ENCODE peak calls at places on chromosomes 12 and 14, in eight cellular contexts. One of them, this sample, is unnamed.

GRCh38 chr14:76377675-76378074 is 1.7 kb downstream of the ESRRB start:
- DNase-seq in brain microvascular endothelial cell: no peak
- DNase-seq in GM23338: peak; percentile 30
- DNase-seq in epithelial cell of prostate: no peak
- DNase-seq in mesendoderm: no peak
- DNase-seq in astrocyte: no peak
- DNase-seq in sigmoid colon: no peak
- DNase-seq in tibial nerve: no peak
- DNase-seq in this sample: no peak

GRCh38 chr12:62726471-62726980 is 208.4 kb downstream of the PPM1H start:
- DNase-seq in brain microvascular endothelial cell: no peak
- DNase-seq in GM23338: no peak
- DNase-seq in epithelial cell of prostate: no peak
- DNase-seq in mesendoderm: no peak
- DNase-seq in astrocyte: no peak
- DNase-seq in sigmoid colon: no peak
- DNase-seq in tibial nerve: no peak
- DNase-seq in this sample: no peak

GRCh38 chr14:36807727-36808126 is 146.1 kb downstream of the PAX9 start:
- DNase-seq in brain microvascular endothelial cell: no peak
- DNase-seq in GM23338: no peak
- DNase-seq in epithelial cell of prostate: no peak
- DNase-seq in mesendoderm: peak; percentile 43
- DNase-seq in astrocyte: no peak
- DNase-seq in sigmoid colon: no peak
- DNase-seq in tibial nerve: no peak
- DNase-seq in this sample: no peak

GRCh38 chr14:69648480-69649414 is 37.4 kb downstream of the SUSD6 start:
- DNase-seq in brain microvascular endothelial cell: peak; percentile 65
- DNase-seq in GM23338: no peak
- DNase-seq in epithelial cell of prostate: no peak
- DNase-seq in mesendoderm: no peak
- DNase-seq in astrocyte: peak; percentile 75
- DNase-seq in sigmoid colon: no peak
- DNase-seq in tibial nerve: no peak
- DNase-seq in this sample: no peak

GRCh38 chr14:31950760-31951637 is 126.1 kb upstream of the ARHGAP5 start:
- DNase-seq in brain microvascular endothelial cell: no peak
- DNase-seq in GM23338: peak; percentile 59
- DNase-seq in epithelial cell of prostate: no peak
- DNase-seq in mesendoderm: peak; percentile 70
- DNase-seq in astrocyte: peak; percentile 73
- DNase-seq in sigmoid colon: no peak
- DNase-seq in tibial nerve: peak; percentile 36
- DNase-seq in this sample: no peak

GRCh38 chr12:3304436-3305135 is 186.4 kb upstream of the PRMT8 start:
- DNase-seq in brain microvascular endothelial cell: peak; percentile 91
- DNase-seq in GM23338: no peak
- DNase-seq in epithelial cell of prostate: peak; percentile 83
- DNase-seq in mesendoderm: no peak
- DNase-seq in astrocyte: peak; percentile 87
- DNase-seq in sigmoid colon: no peak
- DNase-seq in tibial nerve: no peak
- DNase-seq in this sample: no peak

GRCh38 chr14:98137626-98138025 is 1134.4 kb downstream of the BCL11B start:
- DNase-seq in brain microvascular endothelial cell: no peak
- DNase-seq in GM23338: no peak
- DNase-seq in epithelial cell of prostate: no peak
- DNase-seq in mesendoderm: no peak
- DNase-seq in astrocyte: no peak
- DNase-seq in sigmoid colon: no peak
- DNase-seq in tibial nerve: no peak
- DNase-seq in this sample: no peak

GRCh38 chr14:75811862-75812505 is 150.9 kb downstream of the TTLL5 start:
- DNase-seq in brain microvascular endothelial cell: no peak
- DNase-seq in GM23338: peak; percentile 53
- DNase-seq in epithelial cell of prostate: no peak
- DNase-seq in mesendoderm: no peak
- DNase-seq in astrocyte: no peak
- DNase-seq in sigmoid colon: no peak
- DNase-seq in tibial nerve: no peak
- DNase-seq in this sample: no peak

GRCh38 chr12:12563529-12563928 is 866 bp upstream of the DUSP16 start:
- DNase-seq in brain microvascular endothelial cell: peak; percentile 11
- DNase-seq in GM23338: no peak
- DNase-seq in epithelial cell of prostate: no peak
- DNase-seq in mesendoderm: no peak
- DNase-seq in astrocyte: peak; percentile 59
- DNase-seq in sigmoid colon: no peak
- DNase-seq in tibial nerve: peak; percentile 19
- DNase-seq in this sample: no peak

GRCh38 chr14:56135668-56136067 is 17.5 kb downstream of the PELI2 start:
- DNase-seq in brain microvascular endothelial cell: no peak
- DNase-seq in GM23338: no peak
- DNase-seq in epithelial cell of prostate: no peak
- DNase-seq in mesendoderm: no peak
- DNase-seq in astrocyte: no peak
- DNase-seq in sigmoid colon: no peak
- DNase-seq in tibial nerve: no peak
- DNase-seq in this sample: no peak

GRCh38 chr12:71011261-71011660 is 90.7 kb upstream of the PTPRR start:
- DNase-seq in brain microvascular endothelial cell: peak; percentile 21
- DNase-seq in GM23338: no peak
- DNase-seq in epithelial cell of prostate: no peak
- DNase-seq in mesendoderm: no peak
- DNase-seq in astrocyte: peak; percentile 44
- DNase-seq in sigmoid colon: no peak
- DNase-seq in tibial nerve: no peak
- DNase-seq in this sample: no peak

GRCh38 chr14:92635896-92636295 is 112.5 kb downstream of the LGMN start:
- DNase-seq in brain microvascular endothelial cell: no peak
- DNase-seq in GM23338: no peak
- DNase-seq in epithelial cell of prostate: no peak
- DNase-seq in mesendoderm: no peak
- DNase-seq in astrocyte: no peak
- DNase-seq in sigmoid colon: no peak
- DNase-seq in tibial nerve: no peak
- DNase-seq in this sample: no peak

GRCh38 chr12:29921307-29921706 is 137.6 kb upstream of the TMTC1 start:
- DNase-seq in brain microvascular endothelial cell: peak; percentile 42
- DNase-seq in GM23338: no peak
- DNase-seq in epithelial cell of prostate: peak; percentile 6
- DNase-seq in mesendoderm: peak; percentile 51
- DNase-seq in astrocyte: peak; percentile 48
- DNase-seq in sigmoid colon: no peak
- DNase-seq in tibial nerve: no peak
- DNase-seq in this sample: no peak

GRCh38 chr12:58681730-58682129 is 238.6 kb downstream of the LRIG3 start:
- DNase-seq in brain microvascular endothelial cell: no peak
- DNase-seq in GM23338: no peak
- DNase-seq in epithelial cell of prostate: no peak
- DNase-seq in mesendoderm: no peak
- DNase-seq in astrocyte: no peak
- DNase-seq in sigmoid colon: no peak
- DNase-seq in tibial nerve: no peak
- DNase-seq in this sample: no peak

GRCh38 chr12:21710944-21711343 is 53.3 kb upstream of the LDHB start:
- DNase-seq in brain microvascular endothelial cell: peak; percentile 11
- DNase-seq in GM23338: no peak
- DNase-seq in epithelial cell of prostate: no peak
- DNase-seq in mesendoderm: no peak
- DNase-seq in astrocyte: no peak
- DNase-seq in sigmoid colon: no peak
- DNase-seq in tibial nerve: no peak
- DNase-seq in this sample: no peak

GRCh38 chr12:34350092-34351041 is 328.1 kb downstream of the ALG10 start:
- DNase-seq in brain microvascular endothelial cell: no peak
- DNase-seq in GM23338: no peak
- DNase-seq in epithelial cell of prostate: no peak
- DNase-seq in mesendoderm: no peak
- DNase-seq in astrocyte: no peak
- DNase-seq in sigmoid colon: no peak
- DNase-seq in tibial nerve: no peak
- DNase-seq in this sample: no peak

GRCh38 chr12:34354239-34355200 is 332.2 kb downstream of the ALG10 start:
- DNase-seq in brain microvascular endothelial cell: no peak
- DNase-seq in GM23338: no peak
- DNase-seq in epithelial cell of prostate: no peak
- DNase-seq in mesendoderm: no peak
- DNase-seq in astrocyte: no peak
- DNase-seq in sigmoid colon: no peak
- DNase-seq in tibial nerve: no peak
- DNase-seq in this sample: no peak

GRCh38 chr12:34348836-34349672 is 326.8 kb downstream of the ALG10 start:
- DNase-seq in brain microvascular endothelial cell: no peak
- DNase-seq in GM23338: no peak
- DNase-seq in epithelial cell of prostate: no peak
- DNase-seq in mesendoderm: no peak
- DNase-seq in astrocyte: no peak
- DNase-seq in sigmoid colon: no peak
- DNase-seq in tibial nerve: no peak
- DNase-seq in this sample: no peak

GRCh38 chr12:34349673-34349961 is 327.3 kb downstream of the ALG10 start:
- DNase-seq in brain microvascular endothelial cell: no peak
- DNase-seq in GM23338: no peak
- DNase-seq in epithelial cell of prostate: no peak
- DNase-seq in mesendoderm: no peak
- DNase-seq in astrocyte: no peak
- DNase-seq in sigmoid colon: no peak
- DNase-seq in tibial nerve: no peak
- DNase-seq in this sample: no peak

GRCh38 chr12:34352098-34352497 is 329.8 kb downstream of the ALG10 start:
- DNase-seq in brain microvascular endothelial cell: no peak
- DNase-seq in GM23338: no peak
- DNase-seq in epithelial cell of prostate: no peak
- DNase-seq in mesendoderm: no peak
- DNase-seq in astrocyte: no peak
- DNase-seq in sigmoid colon: no peak
- DNase-seq in tibial nerve: no peak
- DNase-seq in this sample: no peak
- H3K27ac ChIP-seq in brain microvascular endothelial cell: no peak overlapping the region
- H3K27ac ChIP-seq in GM23338: no peak overlapping the region
- H3K27ac ChIP-seq in epithelial cell of prostate: no peak overlapping the region
- H3K27ac ChIP-seq in mesendoderm: no peak overlapping the region
- H3K27ac ChIP-seq in astrocyte: no peak overlapping the region
- H3K27ac ChIP-seq in sigmoid colon: no peak overlapping the region
- H3K27ac ChIP-seq in tibial nerve: no peak overlapping the region
- H3K27ac ChIP-seq in this sample: no peak overlapping the region

GRCh38 chr12:103654816-103655215 is 67.7 kb downstream of the STAB2 start:
- DNase-seq in brain microvascular endothelial cell: no peak
- DNase-seq in GM23338: no peak
- DNase-seq in epithelial cell of prostate: no peak
- DNase-seq in mesendoderm: no peak
- DNase-seq in astrocyte: no peak
- DNase-seq in sigmoid colon: no peak
- DNase-seq in tibial nerve: no peak
- DNase-seq in this sample: no peak

GRCh38 chr12:103647267-103647666 is 60.2 kb downstream of the STAB2 start:
- DNase-seq in brain microvascular endothelial cell: peak; percentile 72
- DNase-seq in GM23338: no peak
- DNase-seq in epithelial cell of prostate: peak; percentile 91
- DNase-seq in mesendoderm: no peak
- DNase-seq in astrocyte: peak; percentile 91
- DNase-seq in sigmoid colon: no peak
- DNase-seq in tibial nerve: no peak
- DNase-seq in this sample: no peak

GRCh38 chr12:103657331-103657730 is 70.3 kb downstream of the STAB2 start:
- DNase-seq in brain microvascular endothelial cell: no peak
- DNase-seq in GM23338: no peak
- DNase-seq in epithelial cell of prostate: peak; percentile 20
- DNase-seq in mesendoderm: no peak
- DNase-seq in astrocyte: peak; percentile 71
- DNase-seq in sigmoid colon: no peak
- DNase-seq in tibial nerve: no peak
- DNase-seq in this sample: no peak

GRCh38 chr12:103656291-103656690 is 69.2 kb downstream of the STAB2 start:
- DNase-seq in brain microvascular endothelial cell: no peak
- DNase-seq in GM23338: no peak
- DNase-seq in epithelial cell of prostate: no peak
- DNase-seq in mesendoderm: no peak
- DNase-seq in astrocyte: peak; percentile 33
- DNase-seq in sigmoid colon: no peak
- DNase-seq in tibial nerve: no peak
- DNase-seq in this sample: no peak

GRCh38 chr12:103652808-103653207 is 65.7 kb downstream of the STAB2 start:
- DNase-seq in brain microvascular endothelial cell: no peak
- DNase-seq in GM23338: no peak
- DNase-seq in epithelial cell of prostate: no peak
- DNase-seq in mesendoderm: no peak
- DNase-seq in astrocyte: no peak
- DNase-seq in sigmoid colon: no peak
- DNase-seq in tibial nerve: no peak
- DNase-seq in this sample: no peak
- H3K27ac ChIP-seq in brain microvascular endothelial cell: no peak overlapping the region
- H3K27ac ChIP-seq in GM23338: no peak overlapping the region
- H3K27ac ChIP-seq in epithelial cell of prostate: no peak overlapping the region
- H3K27ac ChIP-seq in mesendoderm: no peak overlapping the region
- H3K27ac ChIP-seq in astrocyte: no peak overlapping the region
- H3K27ac ChIP-seq in sigmoid colon: no peak overlapping the region
- H3K27ac ChIP-seq in tibial nerve: no peak overlapping the region
- H3K27ac ChIP-seq in this sample: no peak overlapping the region

DNA sequence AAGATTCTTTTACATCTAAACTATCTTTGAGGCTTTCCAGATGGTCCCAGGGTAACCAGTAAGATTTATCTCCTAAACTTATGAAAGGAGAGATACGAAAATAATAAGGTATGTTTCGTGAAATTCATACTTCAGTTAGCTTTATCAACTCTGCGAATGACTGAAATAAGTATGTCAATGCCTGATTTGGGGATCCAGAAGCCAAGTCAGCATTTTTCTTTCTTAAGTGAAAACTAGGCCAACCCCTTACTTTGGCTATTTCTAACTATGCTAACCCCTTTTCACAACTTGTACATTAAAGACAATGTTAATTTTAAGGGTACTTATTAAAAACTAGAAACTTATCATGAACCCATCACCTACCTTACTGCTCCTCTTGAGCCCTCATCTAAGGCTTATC is 26.9 kb upstream of the NID2 start:
- DNase-seq in brain microvascular endothelial cell: no peak
- DNase-seq in GM23338: no peak
- DNase-seq in epithelial cell of prostate: no peak
- DNase-seq in mesendoderm: no peak
- DNase-seq in astrocyte: no peak
- DNase-seq in sigmoid colon: no peak
- DNase-seq in tibial nerve: no peak
- DNase-seq in this sample: no peak
- H3K27ac ChIP-seq in brain microvascular endothelial cell: no peak overlapping the region
- H3K27ac ChIP-seq in GM23338: no peak overlapping the region
- H3K27ac ChIP-seq in epithelial cell of prostate: no peak overlapping the region
- H3K27ac ChIP-seq in mesendoderm: no peak overlapping the region
- H3K27ac ChIP-seq in astrocyte: no peak overlapping the region
- H3K27ac ChIP-seq in sigmoid colon: no peak overlapping the region
- H3K27ac ChIP-seq in tibial nerve: no peak overlapping the region
- H3K27ac ChIP-seq in this sample: no peak overlapping the region

GRCh38 chr12:108837680-108838079 is 19.7 kb downstream of the SSH1 start:
- DNase-seq in brain microvascular endothelial cell: no peak
- DNase-seq in GM23338: no peak
- DNase-seq in epithelial cell of prostate: no peak
- DNase-seq in mesendoderm: no peak
- DNase-seq in astrocyte: peak; percentile 40
- DNase-seq in sigmoid colon: no peak
- DNase-seq in tibial nerve: no peak
- DNase-seq in this sample: no peak
- H3K27ac ChIP-seq in brain microvascular endothelial cell: peak overlapping the region; percentile 99
- H3K27ac ChIP-seq in GM23338: no peak overlapping the region
- H3K27ac ChIP-seq in epithelial cell of prostate: peak overlapping the region; percentile 99
- H3K27ac ChIP-seq in mesendoderm: no peak overlapping the region
- H3K27ac ChIP-seq in astrocyte: peak overlapping the region; percentile 97
- H3K27ac ChIP-seq in sigmoid colon: peak overlapping the region; percentile 90
- H3K27ac ChIP-seq in tibial nerve: peak overlapping the region; percentile 80
- H3K27ac ChIP-seq in this sample: peak overlapping the region; percentile 96

This sample was measured in ascending aorta.